ENCODE peak calls at places on chromosome 13, in ten cellular contexts. F is cardiac muscle cell; K is SK-N-SH; G is left lung; C is OCI-LY7; T is adrenal gland; N is mammary epithelial cell; M is pancreas; Z is CD8-positive, alpha-beta T cell; I is heart left ventricle. X is an unnamed sample. For H3K4me1 and H3K36me3, the result is how much of the 10 kb centered on the place peaks cover.

GRCh38 chr13:30111810-30112209 is 195.5 kb downstream of the KATNAL1 start:
- DNase-seq in F (no peak), K (no peak), G (no peak), C (peak), T (no peak), N (no peak), M (no peak), Z (no peak), I (no peak), X (no peak)

GRCh38 chr13:110233181-110233641 is 73.7 kb downstream of the COL4A1 start:
- DNase-seq in F (no peak), K (peak), G (no peak), C (no peak), T (peak), N (no peak), M (no peak), Z (no peak), I (no peak), X (peak)

GRCh38 chr13:84439108-84439507 is 556.8 kb upstream of the SLITRK1 start:
- DNase-seq in F (no peak), K (no peak), G (no peak), C (no peak), T (no peak), N (peak), M (no peak), Z (no peak), I (no peak), X (no peak)

GRCh38 chr13:23354520-23354919 is 79.0 kb downstream of the SACS start:
- DNase-seq in F (no peak), K (no peak), G (no peak), C (no peak), T (no peak), N (no peak), M (no peak), Z (no peak), I (no peak), X (no peak)

GRCh38 chr13:67147257-67148218 is 82.6 kb downstream of the PCDH9 start:
- DNase-seq in F (peak), K (no peak), G (no peak), C (no peak), T (no peak), N (no peak), M (no peak), Z (no peak), I (peak), X (no peak)

GRCh38 chr13:106117640-106118039 is 417.8 kb downstream of the EFNB2 start:
- DNase-seq in F (no peak), K (no peak), G (no peak), C (no peak), T (no peak), N (no peak), M (no peak), Z (no peak), I (no peak), X (no peak)

GRCh38 chr13:44141213-44141724 is 232.4 kb upstream of the SERP2 start:
- DNase-seq in F (peak), K (no peak), G (no peak), C (peak), T (peak), N (peak), M (peak), Z (peak), I (no peak), X (no peak)

GRCh38 chr13:109593230-109593629 is 193.2 kb downstream of the IRS2 start:
- DNase-seq in F (no peak), K (no peak), G (no peak), C (no peak), T (no peak), N (no peak), M (no peak), Z (no peak), I (no peak), X (no peak)

GRCh38 chr13:110661256-110661655 is 44.7 kb downstream of the CARS2 start:
- DNase-seq in F (no peak), K (no peak), G (no peak), C (no peak), T (no peak), N (no peak), M (no peak), Z (no peak), I (no peak), X (no peak)

GRCh38 chr13:26482451-26483197 is 74.9 kb upstream of the WASF3 start:
- DNase-seq in F (peak), K (peak), G (no peak), C (peak), T (peak), N (peak), M (no peak), Z (peak), I (no peak), X (peak)

GRCh38 chr13:23778879-23779278 is 110.3 kb downstream of the MIPEP start:
- DNase-seq in F (no peak), K (no peak), G (no peak), C (no peak), T (no peak), N (peak), M (no peak), Z (no peak), I (no peak), X (no peak)

GRCh38 chr13:101875717-101876393 is 423.4 kb downstream of the ITGBL1 start:
- DNase-seq in F (no peak), K (no peak), G (no peak), C (no peak), T (no peak), N (peak), M (no peak), Z (no peak), I (no peak), X (no peak)

GRCh38 chr13:40181203-40181845 is 485.1 kb downstream of the FOXO1 start:
- DNase-seq in F (peak), K (no peak), G (no peak), C (no peak), T (no peak), N (peak), M (no peak), Z (no peak), I (no peak), X (no peak)

GRCh38 chr13:25686831-25687495 is 315.2 kb downstream of the ATP8A2 start:
- DNase-seq in F (no peak), K (no peak), G (no peak), C (no peak), T (no peak), N (no peak), M (no peak), Z (no peak), I (no peak), X (no peak)

GRCh38 chr13:75739244-75739868 is 103.2 kb downstream of the LMO7 start:
- DNase-seq in F (no peak), K (no peak), G (no peak), C (no peak), T (no peak), N (peak), M (no peak), Z (no peak), I (no peak), X (no peak)
- H3K4me1 ChIP-seq in F (under half), K (under half), G (under half), C (under half), T (under half), N (under half), M (under half), Z (under half), I (under half), X (under half)

GRCh38 chr13:114090476-114090875 is 41.9 kb downstream of the RASA3 start:
- DNase-seq in F (no peak), K (no peak), G (no peak), C (no peak), T (no peak), N (no peak), M (peak), Z (no peak), I (no peak), X (peak)

GRCh38 chr13:114088234-114088633 is 44.2 kb downstream of the RASA3 start:
- DNase-seq in F (no peak), K (no peak), G (no peak), C (no peak), T (no peak), N (no peak), M (no peak), Z (peak), I (no peak), X (peak)

GRCh38 chr13:114088863-114089262 is 43.6 kb downstream of the RASA3 start:
- DNase-seq in F (no peak), K (no peak), G (no peak), C (no peak), T (no peak), N (no peak), M (peak), Z (no peak), I (no peak), X (peak)

GRCh38 chr13:114089341-114089740 is 43.1 kb downstream of the RASA3 start:
- DNase-seq in F (no peak), K (no peak), G (no peak), C (no peak), T (no peak), N (peak), M (peak), Z (no peak), I (peak), X (peak)

DNA sequence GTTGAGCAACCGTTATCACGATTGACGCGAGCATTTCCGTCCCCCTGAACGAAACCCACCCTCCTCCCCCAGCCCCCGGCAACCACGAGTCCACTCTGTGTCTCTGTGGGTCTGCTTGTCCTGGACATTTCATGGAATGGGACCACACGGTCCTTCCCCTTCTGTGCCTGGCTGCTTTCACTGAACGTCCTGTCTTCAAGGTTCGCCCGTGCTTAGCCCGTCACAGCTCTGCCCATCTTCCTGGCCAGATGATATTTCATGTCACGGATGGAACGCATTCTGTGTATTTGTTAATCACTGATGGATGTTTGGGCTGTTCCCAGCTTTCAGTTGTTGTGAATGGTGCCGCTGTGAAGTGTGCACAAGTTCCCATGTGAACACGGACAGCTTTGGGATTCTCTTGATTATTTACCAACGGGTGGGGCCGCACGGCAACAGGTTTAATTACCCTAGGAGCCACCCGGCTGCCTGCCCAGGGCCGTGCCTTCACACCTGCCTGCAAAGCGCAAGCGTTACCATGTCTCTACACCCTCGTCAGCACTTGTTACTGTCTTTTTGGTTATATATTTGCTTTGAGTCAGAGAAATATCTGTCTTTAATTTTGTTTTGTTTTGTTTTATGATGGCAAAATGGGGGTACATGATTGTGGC is 42.5 kb downstream of the RASA3 start:
- DNase-seq in F (no peak), K (no peak), G (no peak), C (no peak), T (no peak), N (no peak), M (peak), Z (no peak), I (peak), X (peak)
- TF ChIP-seq CTCF in F (no peak), K (no peak), G (no peak), C (no peak), T (no peak), N (no peak), M (no peak), Z (no peak), I (no peak), X (no peak)

GRCh38 chr13:50015750-50016149 is 506 bp downstream of the KCNRG start:
- DNase-seq in F (no peak), K (no peak), G (no peak), C (no peak), T (no peak), N (no peak), M (no peak), Z (no peak), I (no peak), X (no peak)

GRCh38 chr13:50017819-50018218 is 2.6 kb downstream of the KCNRG start:
- DNase-seq in F (peak), K (no peak), G (no peak), C (no peak), T (no peak), N (no peak), M (no peak), Z (no peak), I (no peak), X (no peak)

GRCh38 chr13:50014404-50014803 is 840 bp upstream of the KCNRG start:
- DNase-seq in F (no peak), K (no peak), G (no peak), C (no peak), T (no peak), N (no peak), M (no peak), Z (no peak), I (no peak), X (no peak)

GRCh38 chr13:50015263-50015662 is at the start of gene KCNRG:
- DNase-seq in F (no peak), K (no peak), G (no peak), C (no peak), T (no peak), N (peak), M (no peak), Z (no peak), I (no peak), X (no peak)

DNA sequence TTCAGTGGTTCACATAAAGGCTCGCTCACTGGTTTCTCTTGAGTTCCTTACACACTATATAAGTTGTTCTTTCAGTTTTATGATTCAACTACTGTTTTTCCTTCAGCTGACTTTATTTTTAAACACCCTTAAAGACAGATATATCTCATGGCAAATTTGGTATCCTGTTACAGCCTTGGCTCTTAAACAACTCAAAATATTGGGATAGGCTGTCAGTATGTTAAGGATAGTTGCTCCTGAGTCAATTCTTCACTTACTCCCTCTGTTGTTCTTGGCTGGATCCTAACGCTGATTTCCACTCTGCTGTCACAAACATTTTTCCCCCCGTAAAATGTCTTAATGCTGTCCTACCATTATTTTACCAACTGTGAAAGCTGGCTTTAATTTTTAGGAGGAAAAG is 1.2 kb downstream of the KCNRG start:
- DNase-seq in F (no peak), K (no peak), G (no peak), C (no peak), T (no peak), N (no peak), M (no peak), Z (no peak), I (no peak), X (no peak)
- H3K36me3 ChIP-seq in F (under half), K (half or more), G (under half), C (half or more), T (under half), N (under half), M (under half), Z (under half), I (under half), X (under half)

DNA sequence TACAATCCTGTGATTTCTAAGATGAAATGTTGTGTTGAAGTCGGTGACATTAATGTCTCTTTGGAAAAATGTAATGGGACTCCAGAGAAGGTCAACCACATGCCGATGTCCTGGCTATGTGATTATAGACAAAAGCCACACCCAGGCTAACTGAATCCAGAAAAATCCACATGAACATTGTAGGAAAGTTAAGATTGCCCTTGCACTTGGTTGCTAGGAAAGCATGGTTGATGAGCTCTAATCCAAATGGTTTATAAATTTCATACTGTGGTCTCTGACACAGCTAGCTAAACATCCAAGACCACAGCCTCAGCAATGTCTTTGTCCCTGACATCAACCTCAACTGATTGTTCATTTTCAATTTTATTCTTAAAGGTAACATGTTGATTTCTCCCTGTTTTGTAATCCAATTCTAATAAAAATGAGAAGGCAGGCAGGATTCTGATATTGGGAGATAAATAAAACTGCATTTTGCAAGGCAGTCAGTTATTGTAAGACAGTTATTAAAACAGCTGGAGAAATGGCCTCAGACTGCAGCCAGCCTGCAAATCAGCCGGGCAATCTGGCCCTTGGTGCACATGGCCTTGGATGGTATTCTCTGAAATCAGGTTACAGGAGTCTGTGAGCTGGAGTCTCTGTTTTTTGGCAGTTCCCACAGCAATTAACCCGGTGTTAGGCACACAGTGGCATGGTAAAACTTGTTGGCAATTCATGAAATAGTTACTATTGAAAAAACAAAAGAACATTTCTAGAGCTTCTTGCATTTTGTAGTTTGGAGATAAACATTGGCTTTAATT is 93.9 kb downstream of the STARD13 start:
- DNase-seq in F (no peak), K (peak), G (no peak), C (no peak), T (peak), N (no peak), M (no peak), Z (no peak), I (no peak), X (no peak)
- H3K4me1 ChIP-seq in F (under half), K (half or more), G (under half), C (under half), T (half or more), N (under half), M (under half), Z (under half), I (half or more), X (under half)

X was measured in right atrium auricular region.